ENCODE peak calls at places on chromosomes 3 and 15, in nine cellular contexts. One of them, this sample, is unnamed.

GRCh38 chr3:64244011-64244942 is 19.0 kb upstream of the PRICKLE2 start:
- DNase-seq in HCT116: peak; percentile 51
- DNase-seq in GM23248: peak; percentile 62
- DNase-seq in neural progenitor cell: no peak
- DNase-seq in PC-3: peak; percentile 40
- DNase-seq in aorta: no peak
- DNase-seq in SK-N-SH: no peak
- DNase-seq in CD4-positive, alpha-beta memory T cell: no peak
- DNase-seq in A549: peak; percentile 71
- DNase-seq in this sample: no peak

GRCh38 chr15:80266745-80267144 is 14.7 kb upstream of the CTXND1 start:
- DNase-seq in HCT116: no peak
- DNase-seq in GM23248: no peak
- DNase-seq in neural progenitor cell: no peak
- DNase-seq in PC-3: no peak
- DNase-seq in aorta: no peak
- DNase-seq in SK-N-SH: no peak
- DNase-seq in CD4-positive, alpha-beta memory T cell: no peak
- DNase-seq in A549: no peak
- DNase-seq in this sample: no peak

GRCh38 chr3:127822166-127822835 is at the start of gene MGLL:
- DNase-seq in HCT116: no peak
- DNase-seq in GM23248: peak; percentile 65
- DNase-seq in neural progenitor cell: peak; percentile 49
- DNase-seq in PC-3: peak; percentile 54
- DNase-seq in aorta: peak; percentile 62
- DNase-seq in SK-N-SH: peak; percentile 78
- DNase-seq in CD4-positive, alpha-beta memory T cell: no peak
- DNase-seq in A549: peak; percentile 43
- DNase-seq in this sample: no peak

GRCh38 chr15:68623301-68623892 is 44.6 kb downstream of the CORO2B start:
- DNase-seq in HCT116: no peak
- DNase-seq in GM23248: peak; percentile 42
- DNase-seq in neural progenitor cell: peak; percentile 85
- DNase-seq in PC-3: no peak
- DNase-seq in aorta: no peak
- DNase-seq in SK-N-SH: no peak
- DNase-seq in CD4-positive, alpha-beta memory T cell: no peak
- DNase-seq in A549: no peak
- DNase-seq in this sample: no peak

GRCh38 chr15:37220949-37221670 is 120.8 kb upstream of the MEIS2 start:
- DNase-seq in HCT116: no peak
- DNase-seq in GM23248: no peak
- DNase-seq in neural progenitor cell: no peak
- DNase-seq in PC-3: no peak
- DNase-seq in aorta: no peak
- DNase-seq in SK-N-SH: peak; percentile 18
- DNase-seq in CD4-positive, alpha-beta memory T cell: no peak
- DNase-seq in A549: no peak
- DNase-seq in this sample: no peak

GRCh38 chr3:50817756-50818518 is 143.2 kb downstream of the DOCK3 start:
- DNase-seq in HCT116: no peak
- DNase-seq in GM23248: no peak
- DNase-seq in neural progenitor cell: no peak
- DNase-seq in PC-3: no peak
- DNase-seq in aorta: no peak
- DNase-seq in SK-N-SH: no peak
- DNase-seq in CD4-positive, alpha-beta memory T cell: no peak
- DNase-seq in A549: no peak
- DNase-seq in this sample: peak; percentile 33

GRCh38 chr3:195259146-195259563 is 11.8 kb downstream of the XXYLT1 start:
- DNase-seq in HCT116: no peak
- DNase-seq in GM23248: peak; percentile 76
- DNase-seq in neural progenitor cell: no peak
- DNase-seq in PC-3: peak; percentile 30
- DNase-seq in aorta: no peak
- DNase-seq in SK-N-SH: peak; percentile 72
- DNase-seq in CD4-positive, alpha-beta memory T cell: no peak
- DNase-seq in A549: peak; percentile 13
- DNase-seq in this sample: no peak

GRCh38 chr3:32780735-32781210 is 37.0 kb upstream of the TRIM71 start:
- DNase-seq in HCT116: peak; percentile 23
- DNase-seq in GM23248: peak; percentile 48
- DNase-seq in neural progenitor cell: peak; percentile 97
- DNase-seq in PC-3: peak; percentile 75
- DNase-seq in aorta: peak; percentile 53
- DNase-seq in SK-N-SH: peak; percentile 72
- DNase-seq in CD4-positive, alpha-beta memory T cell: no peak
- DNase-seq in A549: peak; percentile 65
- DNase-seq in this sample: peak; percentile 98

DNA sequence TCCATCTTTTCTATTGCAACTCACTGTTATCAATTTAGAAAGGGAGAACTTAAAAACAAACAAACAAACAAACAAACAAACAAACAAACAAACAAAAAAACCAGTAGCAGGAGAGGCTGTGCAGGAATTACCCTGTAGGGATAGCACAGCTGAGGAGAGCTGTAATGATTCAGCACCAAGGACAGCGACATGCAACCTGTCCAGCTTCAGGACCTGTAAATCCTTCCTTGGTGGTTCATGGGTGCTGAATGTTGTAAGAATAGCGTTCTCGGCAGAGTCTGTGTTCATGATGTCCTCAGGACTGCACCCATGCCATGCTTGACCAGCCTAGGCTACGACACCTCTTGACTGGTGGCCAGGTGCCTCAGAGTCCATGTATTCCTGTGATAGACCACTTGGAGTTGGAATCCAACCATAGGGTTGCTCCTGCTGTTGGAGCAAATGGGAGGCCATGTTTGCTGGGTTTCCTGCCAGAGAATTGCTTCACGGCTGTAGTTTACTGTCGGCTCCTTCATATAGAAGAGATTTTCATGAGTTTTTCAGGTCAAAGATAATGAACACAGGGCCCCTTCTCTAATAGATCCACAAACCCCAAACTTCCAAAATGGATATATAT is 65.9 kb downstream of the CACNA2D3 start:
- DNase-seq in HCT116: peak; percentile 7
- DNase-seq in GM23248: peak; percentile 54
- DNase-seq in neural progenitor cell: peak; percentile 90
- DNase-seq in PC-3: peak; percentile 66
- DNase-seq in aorta: no peak
- DNase-seq in SK-N-SH: no peak
- DNase-seq in CD4-positive, alpha-beta memory T cell: peak; percentile 14
- DNase-seq in A549: peak; percentile 46
- DNase-seq in this sample: peak; percentile 57
- H3K27ac ChIP-seq in HCT116: no peak overlapping the region
- H3K27ac ChIP-seq in GM23248: no peak overlapping the region
- H3K27ac ChIP-seq in neural progenitor cell: no peak overlapping the region
- H3K27ac ChIP-seq in PC-3: no peak overlapping the region
- H3K27ac ChIP-seq in aorta: no peak overlapping the region
- H3K27ac ChIP-seq in SK-N-SH: no peak overlapping the region
- H3K27ac ChIP-seq in CD4-positive, alpha-beta memory T cell: no peak overlapping the region
- H3K27ac ChIP-seq in A549: no peak overlapping the region
- H3K27ac ChIP-seq in this sample: no peak overlapping the region

GRCh38 chr3:113212155-113212844 is 943 bp downstream of the BOC start:
- DNase-seq in HCT116: no peak
- DNase-seq in GM23248: peak; percentile 69
- DNase-seq in neural progenitor cell: peak; percentile 46
- DNase-seq in PC-3: peak; percentile 23
- DNase-seq in aorta: peak; percentile 53
- DNase-seq in SK-N-SH: peak; percentile 90
- DNase-seq in CD4-positive, alpha-beta memory T cell: no peak
- DNase-seq in A549: peak; percentile 10
- DNase-seq in this sample: no peak

GRCh38 chr3:113212845-113213375 is 1.6 kb downstream of the BOC start:
- DNase-seq in HCT116: no peak
- DNase-seq in GM23248: peak; percentile 43
- DNase-seq in neural progenitor cell: no peak
- DNase-seq in PC-3: no peak
- DNase-seq in aorta: no peak
- DNase-seq in SK-N-SH: no peak
- DNase-seq in CD4-positive, alpha-beta memory T cell: no peak
- DNase-seq in A549: no peak
- DNase-seq in this sample: no peak

GRCh38 chr3:113211370-113212154 is at the start of gene BOC:
- DNase-seq in HCT116: no peak
- DNase-seq in GM23248: peak; percentile 81
- DNase-seq in neural progenitor cell: peak; percentile 77
- DNase-seq in PC-3: peak; percentile 69
- DNase-seq in aorta: peak; percentile 55
- DNase-seq in SK-N-SH: peak; percentile 76
- DNase-seq in CD4-positive, alpha-beta memory T cell: no peak
- DNase-seq in A549: peak; percentile 43
- DNase-seq in this sample: no peak

GRCh38 chr3:113214227-113214626 is 2.9 kb downstream of the BOC start:
- DNase-seq in HCT116: no peak
- DNase-seq in GM23248: no peak
- DNase-seq in neural progenitor cell: peak; percentile 36
- DNase-seq in PC-3: no peak
- DNase-seq in aorta: no peak
- DNase-seq in SK-N-SH: no peak
- DNase-seq in CD4-positive, alpha-beta memory T cell: no peak
- DNase-seq in A549: no peak
- DNase-seq in this sample: no peak

DNA sequence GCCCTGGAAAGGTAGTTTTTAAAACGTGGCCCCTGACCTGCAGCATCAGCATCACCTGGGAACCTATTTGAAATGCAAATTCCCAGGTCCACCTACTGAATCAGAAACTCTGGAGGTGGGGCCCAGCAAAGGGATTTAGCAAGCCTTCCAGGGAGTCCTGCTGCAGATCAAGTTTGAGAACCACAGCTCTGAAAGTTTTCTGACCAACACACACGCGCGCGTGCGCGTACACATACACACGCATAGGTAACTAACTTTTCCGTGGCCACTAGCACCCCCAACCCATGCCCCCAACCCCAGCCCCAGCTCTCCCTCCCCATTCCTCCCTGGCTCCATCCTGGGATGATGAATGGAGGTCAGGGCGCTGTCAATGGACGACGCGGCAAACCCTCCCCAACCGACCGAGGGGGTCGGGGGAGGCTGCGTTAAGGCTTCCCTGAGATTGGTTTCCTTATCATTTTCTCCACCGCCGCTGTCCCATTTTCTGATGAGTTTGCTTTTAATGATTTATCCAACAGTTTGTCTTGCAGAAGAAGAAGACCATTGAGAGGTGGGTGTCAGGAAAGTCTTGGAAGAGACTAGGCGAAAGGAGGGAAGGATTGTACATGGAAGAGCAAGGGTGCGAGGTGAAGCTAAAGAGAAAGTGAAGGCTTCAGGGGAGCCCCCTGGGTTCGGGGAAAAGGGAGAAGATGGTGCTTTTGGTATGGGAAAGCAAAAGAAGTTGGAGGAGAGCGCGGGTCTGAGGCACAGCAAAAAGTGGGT is 568 bp upstream of the BOC start:
- DNase-seq in HCT116: no peak
- DNase-seq in GM23248: peak; percentile 58
- DNase-seq in neural progenitor cell: peak; percentile 49
- DNase-seq in PC-3: no peak
- DNase-seq in aorta: no peak
- DNase-seq in SK-N-SH: peak; percentile 29
- DNase-seq in CD4-positive, alpha-beta memory T cell: no peak
- DNase-seq in A549: no peak
- DNase-seq in this sample: no peak
- H3K27ac ChIP-seq in HCT116: no peak overlapping the region
- H3K27ac ChIP-seq in GM23248: peak overlapping the region; percentile 81
- H3K27ac ChIP-seq in neural progenitor cell: peak overlapping the region; percentile 78
- H3K27ac ChIP-seq in PC-3: no peak overlapping the region
- H3K27ac ChIP-seq in aorta: no peak overlapping the region
- H3K27ac ChIP-seq in SK-N-SH: peak overlapping the region; percentile 42
- H3K27ac ChIP-seq in CD4-positive, alpha-beta memory T cell: no peak overlapping the region
- H3K27ac ChIP-seq in A549: peak overlapping the region; percentile 89
- H3K27ac ChIP-seq in this sample: no peak overlapping the region

GRCh38 chr3:141949972-141950371 is 73.5 kb downstream of the ATP1B3 start:
- DNase-seq in HCT116: no peak
- DNase-seq in GM23248: no peak
- DNase-seq in neural progenitor cell: no peak
- DNase-seq in PC-3: no peak
- DNase-seq in aorta: no peak
- DNase-seq in SK-N-SH: no peak
- DNase-seq in CD4-positive, alpha-beta memory T cell: no peak
- DNase-seq in A549: no peak
- DNase-seq in this sample: no peak

GRCh38 chr3:141945726-141946125 is 69.3 kb downstream of the ATP1B3 start:
- DNase-seq in HCT116: no peak
- DNase-seq in GM23248: no peak
- DNase-seq in neural progenitor cell: no peak
- DNase-seq in PC-3: no peak
- DNase-seq in aorta: peak; percentile 37
- DNase-seq in SK-N-SH: no peak
- DNase-seq in CD4-positive, alpha-beta memory T cell: no peak
- DNase-seq in A549: no peak
- DNase-seq in this sample: no peak

GRCh38 chr3:141950572-141951493 is 74.4 kb downstream of the ATP1B3 start:
- DNase-seq in HCT116: no peak
- DNase-seq in GM23248: no peak
- DNase-seq in neural progenitor cell: no peak
- DNase-seq in PC-3: no peak
- DNase-seq in aorta: no peak
- DNase-seq in SK-N-SH: no peak
- DNase-seq in CD4-positive, alpha-beta memory T cell: no peak
- DNase-seq in A549: no peak
- DNase-seq in this sample: no peak

GRCh38 chr3:141952611-141953010 is 76.2 kb downstream of the ATP1B3 start:
- DNase-seq in HCT116: no peak
- DNase-seq in GM23248: no peak
- DNase-seq in neural progenitor cell: no peak
- DNase-seq in PC-3: no peak
- DNase-seq in aorta: no peak
- DNase-seq in SK-N-SH: no peak
- DNase-seq in CD4-positive, alpha-beta memory T cell: no peak
- DNase-seq in A549: no peak
- DNase-seq in this sample: no peak

DNA sequence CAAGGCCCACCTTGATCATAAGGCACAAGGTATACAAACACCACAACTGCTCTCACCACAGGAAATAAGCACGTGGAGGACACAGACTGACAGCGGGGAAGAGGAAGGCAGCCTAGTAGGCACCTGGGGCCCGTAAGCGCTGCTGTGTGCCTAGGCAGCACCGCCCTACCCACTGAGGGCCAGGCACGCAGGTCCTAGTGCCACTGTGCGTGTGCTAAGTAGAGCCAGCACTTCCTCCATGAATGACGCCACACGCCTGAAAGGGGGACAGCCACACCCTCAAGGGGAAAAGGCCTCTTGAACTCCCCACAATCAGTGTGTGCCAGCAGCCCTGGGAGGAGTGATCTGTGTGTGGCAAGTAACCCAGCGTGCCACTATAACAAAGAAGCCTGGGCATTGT is 73.0 kb downstream of the ATP1B3 start:
- DNase-seq in HCT116: no peak
- DNase-seq in GM23248: no peak
- DNase-seq in neural progenitor cell: no peak
- DNase-seq in PC-3: no peak
- DNase-seq in aorta: peak; percentile 23
- DNase-seq in SK-N-SH: no peak
- DNase-seq in CD4-positive, alpha-beta memory T cell: no peak
- DNase-seq in A549: no peak
- DNase-seq in this sample: no peak
- H3K27ac ChIP-seq in HCT116: no peak overlapping the region
- H3K27ac ChIP-seq in GM23248: no peak overlapping the region
- H3K27ac ChIP-seq in neural progenitor cell: no peak overlapping the region
- H3K27ac ChIP-seq in PC-3: no peak overlapping the region
- H3K27ac ChIP-seq in aorta: no peak overlapping the region
- H3K27ac ChIP-seq in SK-N-SH: no peak overlapping the region
- H3K27ac ChIP-seq in CD4-positive, alpha-beta memory T cell: no peak overlapping the region
- H3K27ac ChIP-seq in A549: no peak overlapping the region
- H3K27ac ChIP-seq in this sample: no peak overlapping the region

GRCh38 chr15:59143281-59143680 is 38.3 kb downstream of the CCNB2 start:
- DNase-seq in HCT116: no peak
- DNase-seq in GM23248: no peak
- DNase-seq in neural progenitor cell: no peak
- DNase-seq in PC-3: no peak
- DNase-seq in aorta: no peak
- DNase-seq in SK-N-SH: no peak
- DNase-seq in CD4-positive, alpha-beta memory T cell: no peak
- DNase-seq in A549: no peak
- DNase-seq in this sample: no peak

GRCh38 chr15:59137566-59137965 is 32.6 kb downstream of the CCNB2 start:
- DNase-seq in HCT116: no peak
- DNase-seq in GM23248: no peak
- DNase-seq in neural progenitor cell: no peak
- DNase-seq in PC-3: no peak
- DNase-seq in aorta: no peak
- DNase-seq in SK-N-SH: no peak
- DNase-seq in CD4-positive, alpha-beta memory T cell: no peak
- DNase-seq in A549: no peak
- DNase-seq in this sample: no peak

GRCh38 chr15:59138243-59138642 is 33.3 kb downstream of the CCNB2 start:
- DNase-seq in HCT116: peak; percentile 46
- DNase-seq in GM23248: peak; percentile 60
- DNase-seq in neural progenitor cell: peak; percentile 63
- DNase-seq in PC-3: peak; percentile 47
- DNase-seq in aorta: peak; percentile 62
- DNase-seq in SK-N-SH: peak; percentile 72
- DNase-seq in CD4-positive, alpha-beta memory T cell: peak; percentile 61
- DNase-seq in A549: peak; percentile 86
- DNase-seq in this sample: peak; percentile 54

DNA sequence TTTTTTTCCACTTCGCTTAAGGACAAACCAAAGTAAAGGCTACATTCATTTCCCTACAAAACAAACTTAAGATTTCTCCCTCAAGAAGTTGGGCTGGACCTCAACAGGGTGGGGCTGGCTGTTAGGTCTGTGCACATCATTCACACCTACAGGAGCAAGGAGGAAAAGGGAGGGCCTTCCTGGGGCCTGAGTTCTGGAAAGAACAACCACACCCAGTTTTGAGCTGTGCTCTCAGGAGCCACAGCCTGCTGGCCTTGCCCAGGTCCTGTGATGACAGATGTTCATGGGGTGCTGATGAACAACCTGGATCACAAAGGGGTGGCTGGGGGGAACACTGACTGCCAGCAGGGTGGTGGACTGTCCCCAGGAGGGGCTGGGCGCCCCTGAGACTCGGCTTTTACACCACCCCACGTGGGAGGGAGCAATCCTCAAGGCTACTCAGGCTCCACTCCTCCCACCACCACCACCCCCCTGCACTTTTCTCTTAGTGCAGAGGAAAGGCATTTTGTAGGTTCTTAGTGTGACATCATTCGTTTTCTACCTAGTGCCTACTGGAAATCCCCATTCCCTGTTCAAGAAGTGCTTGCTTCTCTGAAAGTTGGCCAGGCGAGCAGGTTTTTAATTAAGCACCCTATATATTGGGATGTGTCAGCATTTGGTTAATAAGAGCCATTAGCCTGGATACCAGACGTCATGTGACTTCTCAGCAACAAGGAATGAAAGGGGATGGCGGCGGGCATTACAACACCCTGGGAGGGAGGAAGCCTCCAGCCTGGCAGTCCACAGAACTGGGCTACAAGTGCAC is 35.7 kb downstream of the CCNB2 start:
- DNase-seq in HCT116: no peak
- DNase-seq in GM23248: no peak
- DNase-seq in neural progenitor cell: no peak
- DNase-seq in PC-3: peak; percentile 3
- DNase-seq in aorta: no peak
- DNase-seq in SK-N-SH: no peak
- DNase-seq in CD4-positive, alpha-beta memory T cell: no peak
- DNase-seq in A549: no peak
- DNase-seq in this sample: no peak
- H3K27ac ChIP-seq in HCT116: no peak overlapping the region
- H3K27ac ChIP-seq in GM23248: no peak overlapping the region
- H3K27ac ChIP-seq in neural progenitor cell: no peak overlapping the region
- H3K27ac ChIP-seq in PC-3: no peak overlapping the region
- H3K27ac ChIP-seq in aorta: no peak overlapping the region
- H3K27ac ChIP-seq in SK-N-SH: no peak overlapping the region
- H3K27ac ChIP-seq in CD4-positive, alpha-beta memory T cell: no peak overlapping the region
- H3K27ac ChIP-seq in A549: peak overlapping the region; percentile 53
- H3K27ac ChIP-seq in this sample: no peak overlapping the region